ENCODE peak calls at places on chromosome 11, in nine cellular contexts. P is epithelial cell of esophagus, W is HFF-Myc, M is dermis microvascular lymphatic vessel endothelial cell, K is lower lobe of right lung, T is coronary artery, Y is HT1080, C is GM10248, D is epithelial cell of prostate. S is an unnamed sample.

GRCh38 chr11:104968856-104969776 is 742 bp upstream of the CASP4 start:
- DNase-seq in P (no peak), W (no peak), M (peak), K (peak), T (peak), Y (no peak), C (no peak), D (no peak), S (no peak)

GRCh38 chr11:83070044-83070877 is 1.4 kb downstream of the RAB30 start:
- DNase-seq in P (peak), W (no peak), M (peak), K (no peak), T (no peak), Y (peak), C (no peak), D (no peak), S (no peak)

GRCh38 chr11:33089776-33090175 is 50.4 kb downstream of the TCP11L1 start:
- DNase-seq in P (peak), W (no peak), M (no peak), K (no peak), T (no peak), Y (peak), C (no peak), D (no peak), S (no peak)

GRCh38 chr11:133902506-133902905 is 54.3 kb downstream of the IGSF9B start:
- DNase-seq in P (no peak), W (no peak), M (no peak), K (no peak), T (no peak), Y (no peak), C (no peak), D (no peak), S (no peak)

GRCh38 chr11:57251491-57252104 is 14.5 kb upstream of the APLNR start:
- DNase-seq in P (peak), W (no peak), M (peak), K (no peak), T (no peak), Y (peak), C (no peak), D (no peak), S (peak)

GRCh38 chr11:124285610-124286344 is 28.0 kb downstream of the OR8D1 start:
- DNase-seq in P (peak), W (no peak), M (peak), K (no peak), T (no peak), Y (peak), C (no peak), D (peak), S (no peak)

GRCh38 chr11:108538022-108538424 is 39.8 kb upstream of the POGLUT3 start:
- DNase-seq in P (peak), W (no peak), M (no peak), K (peak), T (no peak), Y (no peak), C (no peak), D (peak), S (no peak)

GRCh38 chr11:9015677-9016076 is 11.9 kb upstream of the NRIP3 start:
- DNase-seq in P (peak), W (peak), M (peak), K (peak), T (peak), Y (peak), C (peak), D (no peak), S (no peak)

GRCh38 chr11:88282789-88283188 is 54.7 kb downstream of the CTSC start:
- DNase-seq in P (no peak), W (peak), M (no peak), K (no peak), T (no peak), Y (no peak), C (no peak), D (no peak), S (no peak)

GRCh38 chr11:124801636-124802312 is 1.6 kb upstream of the MSANTD2 start:
- DNase-seq in P (peak), W (no peak), M (no peak), K (no peak), T (no peak), Y (no peak), C (no peak), D (no peak), S (no peak)

GRCh38 chr11:13343931-13344717 is 66.5 kb downstream of the BMAL1 start:
- DNase-seq in P (peak), W (peak), M (peak), K (no peak), T (no peak), Y (peak), C (peak), D (no peak), S (peak)

GRCh38 chr11:6315811-6316425 is 4.4 kb downstream of the CAVIN3 start:
- DNase-seq in P (peak), W (no peak), M (peak), K (peak), T (peak), Y (peak), C (peak), D (no peak), S (peak)

GRCh38 chr11:44809283-44809682 is 82.5 kb downstream of the TSPAN18 start:
- DNase-seq in P (no peak), W (no peak), M (no peak), K (no peak), T (no peak), Y (no peak), C (no peak), D (no peak), S (no peak)

GRCh38 chr11:87265132-87265531 is 227.4 kb downstream of the TMEM135 start:
- DNase-seq in P (no peak), W (no peak), M (peak), K (no peak), T (no peak), Y (peak), C (no peak), D (no peak), S (no peak)

GRCh38 chr11:550021-550745 is 10.4 kb downstream of the LMNTD2 start:
- DNase-seq in P (no peak), W (no peak), M (no peak), K (no peak), T (no peak), Y (no peak), C (no peak), D (no peak), S (no peak)

GRCh38 chr11:11937957-11938356 is 70.5 kb downstream of the DKK3 start:
- DNase-seq in P (peak), W (no peak), M (no peak), K (no peak), T (no peak), Y (no peak), C (no peak), D (no peak), S (no peak)

GRCh38 chr11:2788751-2789140 is 89.0 kb upstream of the KCNQ1OT1 start:
- DNase-seq in P (no peak), W (no peak), M (no peak), K (peak), T (peak), Y (no peak), C (no peak), D (no peak), S (peak)

GRCh38 chr11:113728814-113729213 is 22.7 kb upstream of the TMPRSS5 start:
- DNase-seq in P (no peak), W (no peak), M (peak), K (no peak), T (no peak), Y (peak), C (no peak), D (no peak), S (no peak)

GRCh38 chr11:121446752-121447156 is 5.4 kb upstream of the SORL1 start:
- DNase-seq in P (no peak), W (no peak), M (peak), K (no peak), T (no peak), Y (peak), C (peak), D (no peak), S (no peak)

GRCh38 chr11:19953909-19954308 is 206.4 kb downstream of the DBX1 start:
- DNase-seq in P (peak), W (no peak), M (peak), K (no peak), T (no peak), Y (peak), C (no peak), D (peak), S (no peak)

GRCh38 chr11:40274017-40274416 is 1185.4 kb downstream of the LRRC4C start:
- DNase-seq in P (no peak), W (no peak), M (no peak), K (no peak), T (no peak), Y (peak), C (no peak), D (no peak), S (no peak)

GRCh38 chr11:60370811-60371297 is 7.5 kb upstream of the MS4A7 start:
- DNase-seq in P (peak), W (no peak), M (peak), K (no peak), T (no peak), Y (no peak), C (no peak), D (peak), S (no peak)

GRCh38 chr11:28098257-28098656 is 9.7 kb downstream of the KIF18A start:
- DNase-seq in P (no peak), W (no peak), M (no peak), K (no peak), T (no peak), Y (no peak), C (no peak), D (no peak), S (no peak)